ENCODE peak calls at places on chromosomes 4 and X, in six cellular contexts. D is mucosa of descending colon, L is sigmoid colon, P is iPS DF 6.9, A is fibroblast of lung, W is stomach. C is an unnamed sample. For H3K4me1, the result is how much of the 10 kb centered on the place peaks cover.

GRCh38 chr4:109665783-109666455 is 37.3 kb downstream of the CASP6 start:
- DNase-seq in D (no peak), L (no peak), P (no peak), A (no peak), W (no peak), C (no peak)

GRCh38 chr4:56787380-56787779 is 34.1 kb downstream of the SPINK2 start:
- DNase-seq in D (no peak), L (peak), P (no peak), A (peak), W (no peak), C (no peak)

GRCh38 chrX:79592259-79592658 is 225.1 kb upstream of the ITM2A start:
- DNase-seq in D (no peak), L (no peak), P (no peak), A (no peak), W (no peak), C (no peak)

GRCh38 chr4:8528713-8529112 is 51.5 kb upstream of the GPR78 start:
- DNase-seq in D (no peak), L (no peak), P (no peak), A (no peak), W (no peak), C (no peak)

GRCh38 chr4:122917731-122918130 is 4.7 kb downstream of the NUDT6 start:
- DNase-seq in D (no peak), L (no peak), P (no peak), A (peak), W (no peak), C (peak)

GRCh38 chr4:152938237-152938969 is 2.3 kb downstream of the FHDC1 start:
- DNase-seq in D (no peak), L (no peak), P (no peak), A (no peak), W (peak), C (no peak)

GRCh38 chr4:8726344-8726851 is 133.8 kb downstream of the CPZ start:
- DNase-seq in D (peak), L (peak), P (no peak), A (no peak), W (peak), C (peak)

GRCh38 chr4:33715996-33716395 is 2528.3 kb downstream of the ARAP2 start:
- DNase-seq in D (no peak), L (no peak), P (no peak), A (peak), W (no peak), C (no peak)

GRCh38 chrX:20254712-20255299 is 11.9 kb downstream of the RPS6KA3 start:
- DNase-seq in D (no peak), L (no peak), P (no peak), A (peak), W (no peak), C (no peak)

GRCh38 chrX:77446029-77446585 is 1.1 kb upstream of the FGF16 start:
- DNase-seq in D (peak), L (no peak), P (no peak), A (no peak), W (no peak), C (no peak)

GRCh38 chr4:86855572-86855971 is 6.4 kb upstream of the SLC10A6 start:
- DNase-seq in D (no peak), L (no peak), P (no peak), A (no peak), W (no peak), C (peak)

GRCh38 chr4:36081185-36081584 is 163.1 kb downstream of the ARAP2 start:
- DNase-seq in D (no peak), L (no peak), P (no peak), A (no peak), W (no peak), C (no peak)

GRCh38 chr4:77240469-77241066 is 83.6 kb downstream of the CCNG2 start:
- DNase-seq in D (peak), L (no peak), P (peak), A (peak), W (peak), C (peak)

GRCh38 chr4:76011700-76012387 is 4.5 kb upstream of the CXCL9 start:
- DNase-seq in D (no peak), L (no peak), P (no peak), A (peak), W (no peak), C (peak)

GRCh38 chr4:99649208-99649607 is 8.4 kb downstream of the C4orf54 start:
- DNase-seq in D (no peak), L (no peak), P (no peak), A (no peak), W (no peak), C (no peak)

GRCh38 chr4:106258145-106259045 is 57.6 kb downstream of the TBCK start:
- DNase-seq in D (no peak), L (no peak), P (no peak), A (no peak), W (no peak), C (no peak)

GRCh38 chr4:183205193-183205592 is 106.1 kb downstream of the WWC2 start:
- DNase-seq in D (no peak), L (no peak), P (no peak), A (no peak), W (no peak), C (no peak)

GRCh38 chrX:27085346-27085745 is 377.8 kb downstream of the PPP4R3C start:
- DNase-seq in D (no peak), L (no peak), P (no peak), A (no peak), W (no peak), C (no peak)

GRCh38 chr4:82138376-82138775 is 235.4 kb downstream of the HNRNPD start:
- DNase-seq in D (no peak), L (no peak), P (no peak), A (no peak), W (no peak), C (no peak)

GRCh38 chr4:117796677-117797076 is 237.6 kb upstream of the NDST3 start:
- DNase-seq in D (no peak), L (no peak), P (no peak), A (no peak), W (no peak), C (no peak)

GRCh38 chrX:120769576-120770341 is 105.9 kb downstream of the CT47B1 start:
- DNase-seq in D (no peak), L (no peak), P (no peak), A (peak), W (no peak), C (no peak)

GRCh38 chrX:1223253-1223621 is 10.8 kb upstream of the CRLF2 start:
- DNase-seq in D (no peak), L (no peak), P (no peak), A (no peak), W (no peak), C (no peak)

GRCh38 chr4:139153411-139154133 is 23.4 kb downstream of the ELF2 start:
- DNase-seq in D (no peak), L (no peak), P (no peak), A (no peak), W (no peak), C (no peak)

GRCh38 chr4:152679414-152680281 is at the start of gene TMEM154:
- DNase-seq in D (peak), L (peak), P (peak), A (peak), W (peak), C (peak)

GRCh38 chr4:186657766-186658165 is 65.9 kb downstream of the FAT1 start:
- DNase-seq in D (no peak), L (no peak), P (no peak), A (no peak), W (no peak), C (peak)

GRCh38 chrX:19070555-19070994 is 51.7 kb downstream of the ADGRG2 start:
- DNase-seq in D (no peak), L (no peak), P (no peak), A (no peak), W (no peak), C (no peak)

GRCh38 chr4:6991771-6992557 is 51.2 kb upstream of the TADA2B start:
- DNase-seq in D (no peak), L (no peak), P (no peak), A (peak), W (peak), C (peak)

GRCh38 chr4:157803441-157804168 is 369.2 kb downstream of the GASK1B start:
- DNase-seq in D (no peak), L (no peak), P (no peak), A (no peak), W (no peak), C (no peak)

GRCh38 chr4:77074961-77075855 is 581 bp downstream of the CCNI start:
- DNase-seq in D (peak), L (peak), P (no peak), A (peak), W (peak), C (peak)

GRCh38 chrX:119272882-119273806 is 37.1 kb downstream of the PGRMC1 start:
- DNase-seq in D (peak), L (peak), P (peak), A (peak), W (peak), C (no peak)

GRCh38 chr4:127335732-127336131 is 297.0 kb upstream of the INTU start:
- DNase-seq in D (no peak), L (no peak), P (no peak), A (no peak), W (no peak), C (no peak)

GRCh38 chr4:80362578-80363181 is 27.1 kb downstream of the CFAP299 start:
- DNase-seq in D (no peak), L (no peak), P (peak), A (peak), W (no peak), C (no peak)

GRCh38 chr4:55329012-55329411 is 17.0 kb upstream of the SRD5A3 start:
- DNase-seq in D (no peak), L (no peak), P (no peak), A (no peak), W (no peak), C (no peak)

GRCh38 chr4:24589448-24589847 is 5.1 kb upstream of the DHX15 start:
- DNase-seq in D (no peak), L (no peak), P (no peak), A (no peak), W (no peak), C (no peak)

GRCh38 chr4:24595662-24596061 is 11.3 kb upstream of the DHX15 start:
- DNase-seq in D (no peak), L (no peak), P (no peak), A (no peak), W (no peak), C (no peak)

GRCh38 chr4:24599275-24599674 is 14.9 kb upstream of the DHX15 start:
- DNase-seq in D (peak), L (no peak), P (no peak), A (no peak), W (no peak), C (no peak)

GRCh38 chr4:24598025-24598424 is 13.7 kb upstream of the DHX15 start:
- DNase-seq in D (peak), L (no peak), P (no peak), A (no peak), W (peak), C (no peak)

DNA sequence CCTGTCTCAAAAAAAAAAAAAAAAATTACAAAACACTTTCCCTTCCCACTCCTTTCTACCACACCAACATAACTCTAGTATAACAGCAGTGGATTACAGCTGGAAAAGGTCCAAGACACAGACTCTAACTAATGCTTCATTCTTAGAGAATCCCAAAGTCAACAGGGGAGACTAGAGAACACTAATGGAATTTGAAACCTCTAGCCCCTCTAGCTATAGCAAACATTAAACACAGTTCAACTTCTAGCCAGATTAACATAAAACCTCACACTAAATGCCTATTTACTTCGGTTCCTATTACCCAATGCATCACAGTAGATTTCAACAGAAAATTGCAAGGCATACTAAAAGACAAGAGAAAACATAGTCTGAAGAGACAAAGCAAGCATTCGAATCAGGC is 10.5 kb upstream of the DHX15 start:
- DNase-seq in D (no peak), L (no peak), P (no peak), A (peak), W (no peak), C (no peak)
- H3K4me1 ChIP-seq in D (under half), L (under half), P (under half), A (under half), W (under half), C (under half)

DNA sequence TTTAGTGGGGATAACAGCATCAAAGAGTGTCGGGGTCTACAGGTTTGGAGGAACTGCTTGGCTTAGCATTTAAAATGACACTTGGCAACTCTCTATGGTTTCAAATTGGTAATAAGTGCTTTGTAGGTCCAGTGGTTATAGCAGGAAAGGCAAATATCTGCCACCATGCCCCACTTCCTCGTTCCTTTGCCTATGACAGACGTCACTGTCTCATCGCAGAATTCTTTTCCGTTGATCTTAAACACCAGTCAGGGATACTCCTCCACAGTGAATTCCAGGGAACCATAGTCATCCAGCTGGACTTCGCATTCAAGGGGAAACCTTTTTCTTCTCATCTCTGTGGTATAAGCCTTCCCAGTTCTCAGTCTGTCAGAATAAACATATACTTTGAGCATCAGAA is 319.1 kb downstream of the GPAT3 start:
- DNase-seq in D (no peak), L (no peak), P (no peak), A (peak), W (no peak), C (peak)
- H3K4me1 ChIP-seq in D (under half), L (under half), P (under half), A (under half), W (under half), C (half or more)

DNA sequence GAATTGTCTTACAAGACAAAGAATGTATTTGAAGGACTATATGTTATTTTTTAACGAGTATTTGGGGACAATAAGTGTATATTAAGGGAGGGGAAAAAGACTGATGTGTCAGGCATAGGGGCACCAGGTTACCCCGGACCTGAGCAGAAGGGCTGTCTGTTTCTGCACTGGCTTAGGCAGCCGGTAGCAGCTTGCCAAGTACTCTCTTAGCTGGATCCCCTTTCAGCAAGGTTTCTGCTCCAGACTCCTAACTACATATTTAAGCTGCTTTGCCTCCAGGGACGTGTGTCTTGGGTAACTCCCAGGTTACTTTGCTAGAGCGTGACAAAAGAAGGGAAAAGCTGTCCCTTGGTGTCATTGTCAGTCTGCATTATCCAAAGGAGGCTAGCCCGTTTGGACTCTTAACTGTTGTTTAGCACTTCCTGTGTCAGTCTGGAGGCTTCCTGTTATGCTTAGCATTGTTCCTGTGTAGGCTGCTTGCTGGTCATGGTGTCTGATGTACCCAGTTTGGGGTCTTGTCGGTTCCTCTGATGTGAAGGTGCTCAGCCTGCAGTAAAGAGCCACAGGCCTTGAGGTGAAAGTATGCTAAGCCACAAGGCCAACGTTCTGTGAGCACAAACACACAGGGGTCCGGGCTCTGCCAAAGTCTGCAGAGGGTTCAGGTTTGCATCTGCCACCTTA is 11.6 kb downstream of the CXCR3 start:
- DNase-seq in D (no peak), L (no peak), P (no peak), A (no peak), W (no peak), C (no peak)
- H3K4me1 ChIP-seq in D (under half), L (under half), P (under half), A (under half), W (under half), C (under half)

DNA sequence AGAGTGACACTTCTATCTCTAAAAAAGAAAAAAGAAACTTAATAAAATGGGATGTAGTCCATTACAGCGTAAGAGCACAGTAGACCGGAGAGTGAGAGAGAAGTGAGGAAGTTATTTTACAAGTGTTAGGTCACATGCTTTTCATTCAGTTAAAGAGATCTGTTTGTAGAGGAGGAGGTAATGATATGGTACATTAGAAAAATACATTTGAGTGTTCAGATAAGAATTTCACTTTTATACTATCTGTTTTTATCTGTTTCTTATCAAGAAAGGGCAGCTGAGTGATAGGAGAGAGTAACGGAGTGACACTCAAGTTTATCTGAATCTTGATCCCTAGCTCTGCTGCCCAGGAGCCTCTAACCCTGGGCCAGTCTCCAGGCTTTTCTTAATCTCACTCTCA is 38.9 kb downstream of the FNIP2 start:
- DNase-seq in D (no peak), L (no peak), P (no peak), A (no peak), W (no peak), C (no peak)
- H3K4me1 ChIP-seq in D (under half), L (half or more), P (under half), A (under half), W (half or more), C (under half)

DNA sequence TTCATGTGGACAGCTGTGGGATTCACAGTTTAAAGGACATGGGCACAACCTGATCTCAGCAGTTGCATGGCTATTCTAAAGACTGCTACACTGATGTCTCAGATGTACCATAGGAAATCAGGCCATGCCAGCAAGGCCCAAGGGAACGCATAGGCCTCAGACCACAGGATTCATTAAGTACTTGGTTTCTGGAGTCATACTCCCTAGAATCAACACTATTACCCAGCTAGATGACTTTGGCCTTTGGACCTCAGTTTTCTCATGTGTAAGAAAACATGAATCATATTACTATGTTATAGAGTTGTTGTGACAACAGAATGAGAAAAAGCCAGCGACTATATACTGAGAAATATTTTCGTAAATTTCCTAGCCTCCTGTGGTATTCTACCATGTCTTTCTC is 67.9 kb downstream of the NHS start:
- DNase-seq in D (no peak), L (no peak), P (no peak), A (no peak), W (no peak), C (no peak)
- H3K4me1 ChIP-seq in D (under half), L (under half), P (under half), A (under half), W (under half), C (under half)

GRCh38 chrX:69815519-69815918 is 199.6 kb downstream of the EDA start:
- DNase-seq in D (no peak), L (no peak), P (no peak), A (no peak), W (no peak), C (no peak)

DNA sequence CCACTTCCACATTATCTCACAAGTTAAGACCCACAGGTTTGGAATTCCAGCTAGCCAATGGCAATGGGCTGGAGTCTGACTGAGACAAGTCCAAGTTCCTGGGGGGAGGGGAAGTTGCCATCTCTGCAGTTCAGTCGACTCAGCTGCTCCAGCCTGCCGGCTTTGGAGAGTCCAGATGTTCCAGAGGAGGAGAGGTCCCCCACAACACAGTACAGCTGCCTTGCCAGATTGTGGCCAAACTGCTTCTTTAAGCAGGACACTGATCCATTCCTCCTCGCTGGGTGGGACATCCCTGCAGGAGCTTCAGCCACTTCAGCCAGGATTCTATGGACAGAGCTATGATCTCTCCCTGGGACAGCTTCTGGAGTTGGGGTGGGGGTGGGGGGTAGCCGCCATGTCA is 199.2 kb downstream of the EDA start:
- DNase-seq in D (no peak), L (peak), P (no peak), A (no peak), W (no peak), C (no peak)
- H3K4me1 ChIP-seq in D (under half), L (under half), P (under half), A (under half), W (under half), C (under half)

DNA sequence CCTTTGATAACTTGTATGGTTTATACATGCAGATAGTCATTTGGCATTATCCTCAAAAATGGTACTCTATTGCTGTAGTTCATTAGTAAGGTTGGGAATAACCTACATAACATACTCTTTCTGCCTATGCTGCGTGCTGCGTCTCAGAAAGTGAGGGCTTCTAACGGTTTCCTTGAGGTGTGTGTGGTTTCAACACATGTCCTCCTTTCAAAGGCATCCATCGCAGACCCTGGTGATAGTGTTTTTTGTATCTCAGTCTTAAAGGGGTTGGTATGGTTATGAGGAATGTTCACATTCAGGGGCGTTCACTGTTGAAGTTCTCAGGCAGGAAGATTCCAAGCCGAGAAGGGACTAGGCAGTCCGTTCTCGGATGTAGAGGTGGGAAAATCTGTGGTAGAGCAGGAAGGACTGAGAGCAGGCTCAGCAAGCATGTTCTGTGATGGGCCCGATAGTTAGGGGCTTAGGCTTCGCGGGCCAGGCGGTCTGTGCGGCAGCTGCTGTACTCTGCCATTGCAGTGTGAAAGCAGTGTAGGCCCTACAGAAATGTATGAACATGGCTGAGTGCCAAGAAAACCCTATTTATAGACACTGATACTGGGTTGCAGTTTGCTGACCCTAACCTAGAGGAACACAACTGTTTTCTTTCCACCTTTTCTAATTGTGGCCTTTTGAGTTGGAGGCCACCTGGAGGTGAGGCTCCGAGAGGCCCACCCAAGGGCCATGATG is 123.2 kb downstream of the GPR143 start:
- DNase-seq in D (no peak), L (no peak), P (no peak), A (no peak), W (no peak), C (no peak)
- H3K4me1 ChIP-seq in D (under half), L (under half), P (under half), A (under half), W (under half), C (under half)

GRCh38 chrX:13009844-13010243 is 34.6 kb downstream of the FAM9C start:
- DNase-seq in D (no peak), L (no peak), P (no peak), A (no peak), W (no peak), C (no peak)
- H3K4me1 ChIP-seq in D (under half), L (under half), P (under half), A (under half), W (under half), C (under half)